ENCODE peak calls at places on chromosomes 16 and 17, in ten cellular contexts. Y is lung, K is endothelial cell, M is heart left ventricle, F is AG09309, D is cardiac muscle cell, E is AG10803, T is kidney epithelial cell, N is sigmoid colon, C is GM13977. U is an unnamed sample.

GRCh38 chr16:57069635-57070350 is 22.6 kb upstream of the CPNE2 start:
- DNase-seq in Y (no peak), K (no peak), M (no peak), F (no peak), D (no peak), E (no peak), T (no peak), N (no peak), C (no peak), U (no peak)

GRCh38 chr17:44112284-44113280 is 10.9 kb downstream of the HDAC5 start:
- DNase-seq in Y (no peak), K (no peak), M (peak), F (no peak), D (peak), E (no peak), T (no peak), N (no peak), C (no peak), U (no peak)

GRCh38 chr17:74525781-74526288 is 5.4 kb downstream of the CD300LB start:
- DNase-seq in Y (no peak), K (no peak), M (no peak), F (no peak), D (no peak), E (no peak), T (no peak), N (no peak), C (no peak), U (no peak)

GRCh38 chr16:3214904-3215600 is 19.9 kb downstream of the ZNF200 start:
- DNase-seq in Y (no peak), K (no peak), M (no peak), F (no peak), D (no peak), E (no peak), T (no peak), N (no peak), C (no peak), U (no peak)

GRCh38 chr17:81164464-81165245 is 652 bp upstream of the PVALEF start:
- DNase-seq in Y (no peak), K (no peak), M (peak), F (no peak), D (no peak), E (no peak), T (no peak), N (peak), C (no peak), U (no peak)

GRCh38 chr17:13797863-13798262 is 196.1 kb upstream of the HS3ST3A1 start:
- DNase-seq in Y (no peak), K (no peak), M (no peak), F (no peak), D (no peak), E (no peak), T (no peak), N (no peak), C (no peak), U (no peak)

GRCh38 chr17:41796066-41796895 is 9.8 kb upstream of the JUP start:
- DNase-seq in Y (no peak), K (no peak), M (no peak), F (no peak), D (no peak), E (no peak), T (no peak), N (no peak), C (no peak), U (no peak)

GRCh38 chr17:2347805-2348685 is 10.7 kb downstream of the SGSM2 start:
- DNase-seq in Y (no peak), K (no peak), M (no peak), F (peak), D (peak), E (peak), T (peak), N (peak), C (no peak), U (peak)

GRCh38 chr17:50631195-50631907 is 3.3 kb upstream of the ABCC3 start:
- DNase-seq in Y (no peak), K (no peak), M (no peak), F (no peak), D (no peak), E (no peak), T (no peak), N (no peak), C (no peak), U (no peak)

GRCh38 chr17:29734640-29735039 is 111.9 kb upstream of the CORO6 start:
- DNase-seq in Y (no peak), K (no peak), M (no peak), F (no peak), D (no peak), E (peak), T (no peak), N (no peak), C (no peak), U (no peak)

GRCh38 chr17:7634384-7634783 is 4.4 kb downstream of the SHBG start:
- DNase-seq in Y (no peak), K (peak), M (peak), F (no peak), D (peak), E (no peak), T (no peak), N (no peak), C (peak), U (peak)

GRCh38 chr17:2190014-2190413 is 113.6 kb downstream of the SMG6 start:
- DNase-seq in Y (no peak), K (no peak), M (peak), F (no peak), D (no peak), E (peak), T (no peak), N (no peak), C (no peak), U (no peak)

GRCh38 chr17:18362509-18363020 is 785 bp downstream of the SHMT1 start:
- DNase-seq in Y (peak), K (peak), M (peak), F (no peak), D (peak), E (peak), T (peak), N (peak), C (no peak), U (no peak)

GRCh38 chr16:2016407-2016922 is 3.1 kb upstream of the NPW start:
- DNase-seq in Y (no peak), K (no peak), M (no peak), F (no peak), D (no peak), E (no peak), T (no peak), N (no peak), C (no peak), U (no peak)

GRCh38 chr17:57861000-57861736 is 11.3 kb upstream of the MRPS23 start:
- DNase-seq in Y (peak), K (no peak), M (peak), F (no peak), D (no peak), E (peak), T (no peak), N (peak), C (peak), U (no peak)

GRCh38 chr16:89764711-89765201 is 43.4 kb downstream of the ZNF276 start:
- DNase-seq in Y (peak), K (no peak), M (peak), F (no peak), D (no peak), E (no peak), T (no peak), N (no peak), C (peak), U (no peak)

GRCh38 chr16:58733671-58734458 is at the start of gene GOT2:
- DNase-seq in Y (peak), K (peak), M (peak), F (peak), D (peak), E (peak), T (peak), N (peak), C (peak), U (peak)

GRCh38 chr17:4742629-4743028 is 2.9 kb upstream of the CXCL16 start:
- DNase-seq in Y (no peak), K (no peak), M (no peak), F (no peak), D (no peak), E (no peak), T (no peak), N (no peak), C (no peak), U (no peak)

GRCh38 chr16:19864566-19864965 is 20.1 kb downstream of the GPRC5B start:
- DNase-seq in Y (no peak), K (no peak), M (no peak), F (no peak), D (no peak), E (no peak), T (no peak), N (peak), C (no peak), U (no peak)

GRCh38 chr16:12097523-12098428 is 121.2 kb downstream of the SNX29 start:
- DNase-seq in Y (peak), K (no peak), M (peak), F (peak), D (no peak), E (peak), T (no peak), N (peak), C (no peak), U (no peak)

GRCh38 chr17:81429813-81430510 is 34.7 kb downstream of the BAHCC1 start:
- DNase-seq in Y (no peak), K (no peak), M (no peak), F (no peak), D (no peak), E (peak), T (no peak), N (no peak), C (no peak), U (no peak)

GRCh38 chr16:81485824-81486554 is 41.4 kb downstream of the CMIP start:
- DNase-seq in Y (no peak), K (no peak), M (no peak), F (peak), D (no peak), E (peak), T (no peak), N (no peak), C (no peak), U (no peak)

GRCh38 chr17:77872714-77873517 is 85.6 kb upstream of the TNRC6C start:
- DNase-seq in Y (no peak), K (no peak), M (no peak), F (no peak), D (no peak), E (no peak), T (no peak), N (no peak), C (no peak), U (no peak)

DNA sequence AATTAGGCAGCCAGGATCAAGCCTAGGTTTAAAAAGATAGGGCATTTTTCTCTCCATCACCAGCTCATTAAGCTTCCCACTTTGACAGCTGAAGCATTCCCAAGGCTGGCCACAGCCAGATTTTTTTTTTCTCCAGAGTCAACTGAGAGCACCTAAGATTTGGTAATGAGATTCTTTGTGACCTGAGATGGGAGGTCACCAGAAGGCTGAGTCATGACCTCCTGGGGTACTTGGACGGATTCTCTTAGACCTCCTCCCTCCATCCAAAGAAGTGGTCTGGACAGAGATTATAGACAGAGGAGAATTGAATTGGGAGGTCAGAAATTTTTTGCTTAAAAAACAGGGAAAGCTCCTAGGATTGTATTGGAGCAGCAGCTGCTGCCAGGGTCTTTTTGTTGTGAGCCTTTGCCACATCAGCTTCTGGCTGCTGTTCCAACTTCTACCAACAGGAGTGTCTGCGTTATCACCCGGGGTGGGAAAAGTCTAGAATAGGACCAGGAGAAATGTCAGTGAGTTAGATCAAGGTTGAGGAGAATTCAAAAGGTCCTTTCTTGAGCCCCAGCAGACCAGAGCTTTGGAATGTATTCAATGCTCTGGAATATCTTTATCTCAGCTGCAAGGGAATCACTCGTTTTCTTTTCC is 221.2 kb upstream of the N4BP1 start:
- DNase-seq in Y (no peak), K (peak), M (no peak), F (no peak), D (peak), E (no peak), T (no peak), N (no peak), C (no peak), U (no peak)
- TF ChIP-seq CTCF in Y (no peak), K (peak), M (no peak), F (no peak), D (no peak), E (no peak), T (peak), N (no peak), C (no peak), U (peak)

DNA sequence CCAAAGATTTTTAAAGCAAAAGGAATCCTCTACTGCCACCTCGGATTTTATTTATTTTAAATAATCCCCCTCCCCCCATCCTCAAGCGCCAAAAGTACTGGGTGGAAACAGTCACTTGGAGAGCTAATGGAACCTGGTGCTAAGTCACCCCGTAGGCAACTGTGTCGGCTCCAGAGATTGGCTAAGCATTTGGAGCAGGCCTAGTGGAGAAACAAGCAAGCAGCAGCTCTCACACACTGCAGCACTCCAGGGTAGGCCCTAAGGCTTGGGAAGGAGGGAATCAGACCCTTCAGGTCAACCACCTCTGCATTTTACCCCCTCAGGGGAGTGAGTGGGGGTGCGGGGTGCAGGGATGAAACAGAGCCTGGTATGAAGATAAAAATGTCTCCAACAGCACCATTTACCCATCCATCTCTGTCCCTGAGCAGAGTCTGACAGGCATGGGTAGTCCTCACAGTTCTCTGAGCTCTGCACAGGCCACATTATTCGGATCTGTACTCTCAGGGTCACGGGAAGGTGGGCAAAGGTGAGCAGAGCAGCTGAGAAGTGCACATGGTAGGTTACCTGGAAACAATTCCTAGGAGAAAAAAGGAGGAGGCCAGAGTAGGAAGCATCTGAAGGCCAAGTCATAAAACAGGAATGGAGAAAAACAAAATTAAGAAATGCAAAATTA is 27.2 kb upstream of the STAC2 start:
- DNase-seq in Y (no peak), K (peak), M (no peak), F (no peak), D (no peak), E (no peak), T (no peak), N (no peak), C (no peak), U (no peak)
- TF ChIP-seq CTCF in Y (no peak), K (no peak), M (no peak), F (no peak), D (no peak), E (no peak), T (no peak), N (no peak), C (no peak), U (no peak)

GRCh38 chr17:79301469-79301868 is 226.8 kb downstream of the ENGASE start:
- DNase-seq in Y (no peak), K (no peak), M (no peak), F (no peak), D (no peak), E (no peak), T (no peak), N (no peak), C (no peak), U (no peak)
- TF ChIP-seq CTCF in Y (no peak), K (no peak), M (no peak), F (no peak), D (no peak), E (no peak), T (no peak), N (no peak), C (no peak), U (no peak)

GRCh38 chr17:9959377-9959981 is 54.4 kb upstream of the RCVRN start:
- DNase-seq in Y (no peak), K (peak), M (no peak), F (no peak), D (peak), E (peak), T (no peak), N (no peak), C (peak), U (peak)
- TF ChIP-seq CTCF in Y (no peak), K (peak), M (peak), F (peak), D (peak), E (peak), T (peak), N (no peak), C (peak), U (peak)

DNA sequence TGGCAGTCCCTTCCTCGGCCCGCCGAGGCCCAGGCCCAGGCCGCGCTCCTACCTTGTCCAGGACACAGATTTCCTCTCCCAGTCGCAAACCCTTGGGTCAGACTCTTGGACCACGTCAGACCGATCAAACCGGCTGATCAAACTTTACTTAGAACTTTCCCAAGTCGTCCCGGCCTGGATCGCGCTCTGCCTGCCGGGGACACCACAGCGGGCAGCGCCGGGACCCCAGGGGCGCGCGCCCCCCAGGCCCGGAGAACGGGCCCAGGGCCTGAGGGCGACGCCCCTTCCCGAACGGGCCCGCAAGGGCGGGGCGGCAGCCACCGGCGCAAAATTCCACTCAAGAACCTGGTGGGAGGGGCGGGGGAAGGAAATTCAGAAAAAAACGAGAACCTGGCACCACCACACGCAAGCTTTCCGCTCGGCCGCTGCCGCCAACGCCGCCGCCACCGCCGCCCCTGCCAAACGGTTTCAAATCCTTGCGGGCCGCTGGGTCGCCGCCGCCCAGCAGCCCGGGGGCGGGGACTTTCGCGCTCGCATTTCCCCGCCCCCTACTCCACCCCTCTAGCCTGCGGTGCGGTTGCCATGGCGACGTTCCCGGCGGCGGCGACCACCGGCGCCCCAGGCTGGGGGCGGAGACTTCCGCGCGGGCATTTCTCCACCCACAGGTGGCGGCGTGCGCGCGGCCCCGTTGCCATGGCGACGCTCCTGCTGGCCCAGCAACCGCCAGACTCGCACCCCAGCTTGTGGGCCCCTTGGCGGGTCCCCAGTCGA is at the start of gene CEP112:
- DNase-seq in Y (peak), K (peak), M (peak), F (no peak), D (peak), E (peak), T (peak), N (peak), C (peak), U (peak)
- TF ChIP-seq CTCF in Y (no peak), K (no peak), M (no peak), F (no peak), D (no peak), E (no peak), T (no peak), N (no peak), C (no peak), U (peak)

GRCh38 chr16:53745753-53746258 is 41.9 kb downstream of the FTO start:
- DNase-seq in Y (no peak), K (no peak), M (no peak), F (no peak), D (no peak), E (peak), T (no peak), N (no peak), C (no peak), U (peak)
- TF ChIP-seq CTCF in Y (no peak), K (no peak), M (no peak), F (peak), D (peak), E (peak), T (peak), N (no peak), C (no peak), U (peak)

U was measured in HFFc6.